ENCODE peak calls at places on chromosomes 16 and 17, in eight cellular contexts. P is IMR-90, L is left ventricle myocardium inferior, F is HL-60, O is fibroblast of lung, W is tibial nerve, S is PC-3, V is WERI-Rb-1. D is an unnamed sample.

GRCh38 chr16:15529673-15530072 is 95.3 kb downstream of the BMERB1 start:
- DNase-seq in V (no peak), W (no peak), F (no peak), O (no peak), L (no peak), S (no peak), P (no peak), D (no peak)

GRCh38 chr17:39099686-39100293 is 51.6 kb downstream of the PLXDC1 start:
- DNase-seq in P (peak), L (peak), O (peak), S (no peak), V (peak), W (peak), F (no peak), D (peak)

GRCh38 chr17:61366715-61367413 is 32.8 kb upstream of the TBX2 start:
- DNase-seq in L (peak), W (no peak), O (no peak), P (no peak), F (no peak), S (no peak), V (peak), D (no peak)

GRCh38 chr16:3150346-3151218 is 15.8 kb downstream of the ZNF213 start:
- DNase-seq in S (peak), P (peak), O (peak), L (peak), F (peak), V (peak), W (peak), D (peak)

GRCh38 chr17:47621293-47622178 is 28.2 kb upstream of the KPNB1 start:
- DNase-seq in P (peak), O (peak), V (no peak), S (peak), L (no peak), F (no peak), W (no peak), D (no peak)

GRCh38 chr17:58335779-58336455 is 7.3 kb upstream of the TSPOAP1 start:
- DNase-seq in L (no peak), F (peak), O (no peak), W (no peak), S (peak), P (no peak), V (no peak), D (no peak)

GRCh38 chr17:78342438-78343098 is 17.3 kb downstream of the SOCS3 start:
- DNase-seq in W (peak), P (peak), F (no peak), L (peak), S (peak), V (no peak), O (peak), D (peak)

GRCh38 chr17:44628234-44629188 is 27.8 kb upstream of the MEIOC start:
- DNase-seq in S (no peak), P (no peak), L (peak), W (peak), V (peak), O (peak), F (no peak), D (peak)

GRCh38 chr16:73173396-73173795 is 125.5 kb upstream of the ZFHX3 start:
- DNase-seq in S (no peak), O (peak), P (no peak), L (peak), W (no peak), V (no peak), F (no peak), D (no peak)

GRCh38 chr17:69447726-69448125 is 33.2 kb downstream of the MAP2K6 start:
- DNase-seq in S (no peak), L (peak), P (no peak), W (no peak), V (no peak), O (peak), F (no peak), D (no peak)

GRCh38 chr16:73093146-73094144 is 45.5 kb upstream of the ZFHX3 start:
- DNase-seq in W (no peak), P (peak), L (no peak), F (no peak), O (peak), S (no peak), V (no peak), D (no peak)

GRCh38 chr17:15657868-15658775 is 26.0 kb downstream of the TRIM16 start:
- DNase-seq in W (no peak), F (no peak), O (no peak), P (no peak), V (no peak), S (peak), L (no peak), D (no peak)

GRCh38 chr17:34154916-34155730 is 100.0 kb upstream of the CCL2 start:
- DNase-seq in O (no peak), W (no peak), V (peak), L (no peak), S (no peak), P (no peak), F (no peak), D (no peak)

GRCh38 chr17:71628306-71628705 is 492.5 kb upstream of the SOX9 start:
- DNase-seq in V (no peak), F (no peak), W (no peak), S (peak), P (no peak), O (no peak), L (no peak), D (no peak)

GRCh38 chr17:13266596-13266995 is 248.8 kb upstream of the ELAC2 start:
- DNase-seq in F (no peak), S (peak), L (no peak), V (no peak), W (no peak), P (peak), O (no peak), D (no peak)

GRCh38 chr17:1460233-1460632 is 4.2 kb upstream of the CRK start:
- DNase-seq in W (no peak), S (peak), V (peak), L (peak), F (no peak), P (no peak), O (no peak), D (peak)

GRCh38 chr17:50372708-50373556 is at the start of the genes EME1 and MRPL27:
- DNase-seq in S (peak), W (peak), O (peak), L (peak), F (peak), V (peak), P (peak), D (peak)

GRCh38 chr17:50371526-50371925 is 1.5 kb downstream of the MRPL27 start:
- DNase-seq in W (no peak), P (no peak), V (no peak), S (no peak), O (no peak), F (no peak), L (no peak), D (no peak)

GRCh38 chr17:50375858-50376538 is 3.0 kb downstream of the EME1 start:
- DNase-seq in L (no peak), O (no peak), F (no peak), V (peak), W (no peak), S (no peak), P (no peak), D (peak)

GRCh38 chr17:50372222-50372621 is 762 bp downstream of the MRPL27 start:
- DNase-seq in F (no peak), W (no peak), O (no peak), S (no peak), L (no peak), V (no peak), P (no peak), D (no peak)

DNA sequence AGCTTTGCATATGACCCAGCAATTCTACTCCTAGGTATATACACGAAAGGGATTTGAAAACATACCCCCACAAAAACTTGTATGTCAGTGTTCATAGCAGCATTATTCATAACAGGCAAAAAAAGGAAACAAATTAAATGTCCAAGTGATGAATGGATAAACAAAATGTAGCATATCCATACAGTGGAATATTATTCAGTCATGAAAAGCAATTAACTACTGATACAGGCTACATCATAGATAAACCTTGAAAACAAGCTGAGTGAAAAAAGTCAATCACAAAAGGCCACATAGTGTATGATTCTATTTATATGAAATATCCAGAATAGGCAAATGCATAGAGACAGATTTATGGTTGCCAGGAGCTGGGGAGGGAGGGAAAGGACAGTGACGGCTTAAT is 676 bp downstream of the EME1 start:
- DNase-seq in V (no peak), S (no peak), F (no peak), P (no peak), O (no peak), W (no peak), L (no peak), D (no peak)
- H3K4me3 ChIP-seq in V (peak), S (peak), F (peak), P (peak), O (peak), W (no peak), L (peak), D (peak)

DNA sequence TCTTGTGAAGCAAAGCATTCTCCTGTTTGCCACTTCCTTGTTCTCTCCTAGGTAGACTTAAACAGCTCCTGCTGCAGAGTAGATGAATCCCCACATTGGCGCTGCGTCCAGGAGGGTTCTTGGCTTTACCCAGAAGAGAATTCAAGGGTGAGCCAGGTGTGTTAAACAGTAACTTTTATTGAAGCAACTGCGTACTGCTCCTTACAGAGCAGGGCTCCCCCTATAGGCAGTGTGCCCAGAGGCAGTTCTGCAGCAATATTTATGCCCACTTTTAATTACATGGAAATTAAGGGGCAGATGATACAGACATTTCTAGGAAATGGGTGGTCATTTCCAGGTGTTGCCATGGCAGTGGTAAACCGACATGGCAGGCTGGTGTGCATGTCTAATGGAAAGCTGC is 987.6 kb upstream of the RBFOX1 start:
- DNase-seq in O (no peak), L (no peak), P (no peak), V (no peak), S (no peak), F (no peak), W (no peak), D (no peak)
- TF ChIP-seq CTCF in O (no peak), L (no peak), P (no peak), V (peak), S (no peak), F (no peak), W (no peak), D (no peak)

GRCh38 chr17:27576429-27577123 is 54.4 kb upstream of the LGALS9 start:
- DNase-seq in O (peak), P (peak), F (no peak), L (no peak), W (no peak), S (no peak), V (no peak), D (no peak)
- H3K27ac ChIP-seq in O (no peak), P (peak), F (no peak), L (peak), W (peak), S (peak), V (peak), D (no peak)

DNA sequence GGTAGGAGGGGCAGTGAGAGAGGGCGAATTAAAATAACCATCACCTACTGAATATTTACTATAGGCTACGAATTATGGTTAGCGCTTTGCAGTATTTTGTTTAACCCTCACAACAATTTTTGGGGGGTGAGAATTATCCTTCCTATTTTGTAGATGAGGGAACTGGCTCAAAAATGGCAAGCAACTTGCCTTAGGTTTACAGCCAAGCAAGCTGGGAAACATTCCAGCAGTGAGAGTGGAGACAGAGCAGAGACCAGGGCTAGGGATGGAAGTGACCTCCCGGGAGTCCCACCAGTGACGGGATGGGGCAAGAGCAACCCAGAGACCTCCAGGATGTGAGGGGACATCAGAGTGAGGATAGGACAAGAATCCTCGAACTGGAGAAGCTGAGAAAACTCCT is 352 bp upstream of the VMO1 start:
- DNase-seq in W (no peak), F (no peak), V (no peak), P (no peak), O (no peak), S (no peak), L (no peak), D (no peak)
- H3K4me3 ChIP-seq in W (no peak), F (no peak), V (no peak), P (no peak), O (no peak), S (peak), L (peak), D (no peak)

DNA sequence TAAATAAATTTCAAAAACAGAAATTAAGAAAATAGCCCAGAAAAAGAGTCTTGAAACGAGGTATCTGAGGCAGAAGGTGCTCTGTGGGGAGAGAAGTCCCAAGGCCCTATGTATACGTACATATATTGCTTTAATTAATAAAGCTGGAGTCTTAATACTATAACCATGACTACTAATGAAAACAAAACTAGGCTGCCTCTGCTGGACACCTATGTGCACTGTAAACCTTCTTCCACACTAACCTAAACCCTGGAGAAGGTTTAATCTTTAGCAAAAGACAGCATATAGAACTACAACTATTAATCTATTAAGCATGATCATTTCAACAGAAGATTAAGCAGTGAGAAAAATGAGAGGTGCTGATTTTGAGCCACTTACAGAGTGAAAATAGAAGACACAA is 153.9 kb upstream of the C17orf78 start:
- DNase-seq in F (no peak), P (no peak), W (no peak), L (no peak), S (no peak), V (no peak), O (no peak), D (no peak)
- TF ChIP-seq CTCF in F (no peak), P (peak), W (no peak), L (no peak), S (no peak), V (no peak), O (no peak), D (no peak)

DNA sequence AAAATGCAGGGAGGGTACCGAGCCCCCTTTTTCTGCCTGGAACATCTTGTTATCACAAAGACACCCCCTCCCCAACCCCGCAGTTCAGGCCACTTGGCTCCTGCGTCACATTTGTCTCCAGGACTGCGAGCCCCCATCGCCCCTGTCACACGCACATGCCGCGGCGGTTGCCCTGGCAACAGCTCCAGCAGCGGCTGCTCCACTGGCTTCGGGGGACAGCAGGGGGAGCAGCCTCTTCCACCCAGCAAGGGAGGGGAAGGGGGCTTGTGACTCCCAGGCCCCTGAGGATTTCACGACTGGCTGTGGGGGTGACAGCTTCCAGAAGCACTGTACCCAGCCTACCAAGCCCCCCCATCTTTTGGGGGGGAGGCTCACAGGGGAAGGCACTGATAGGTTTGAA is 2.6 kb downstream of the BAIAP3 start:
- DNase-seq in L (no peak), W (no peak), V (no peak), F (no peak), P (no peak), S (no peak), O (no peak), D (no peak)
- H3K27ac ChIP-seq in L (no peak), W (no peak), V (no peak), F (no peak), P (no peak), S (no peak), O (no peak), D (no peak)

DNA sequence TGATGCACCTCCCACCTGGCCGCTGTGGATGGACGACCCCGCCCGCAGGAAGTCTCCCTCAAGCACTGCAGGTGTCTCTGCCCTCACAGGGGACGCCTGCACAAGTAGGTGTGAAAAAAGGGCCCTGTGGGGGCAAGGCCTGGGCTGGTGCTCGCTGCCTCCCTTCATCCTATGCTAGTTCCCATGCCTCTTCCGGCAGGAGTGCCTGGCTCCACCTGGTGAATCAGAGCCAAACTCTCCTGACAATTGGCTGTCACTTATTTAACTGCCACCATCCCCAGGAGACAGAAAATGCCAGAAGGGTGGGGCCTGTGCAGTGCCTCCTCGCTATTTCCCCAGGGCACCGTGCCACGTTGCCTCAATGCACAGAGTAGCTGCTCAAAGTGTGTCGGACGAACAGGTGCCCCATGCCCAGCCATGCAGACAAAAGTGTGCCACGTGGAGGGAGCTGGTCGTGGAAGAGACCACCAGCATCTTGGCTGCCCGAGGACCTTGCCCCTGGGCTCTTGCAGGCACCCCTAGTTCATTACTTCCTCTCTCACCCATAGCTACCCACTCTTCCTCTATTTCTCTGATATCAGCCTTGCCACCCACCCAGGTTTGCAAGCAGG is 170.7 kb downstream of the SEC14L1 start:
- DNase-seq in S (no peak), O (no peak), F (no peak), V (no peak), W (no peak), L (no peak), P (no peak), D (peak)
- H3K4me3 ChIP-seq in S (no peak), O (no peak), F (no peak), V (no peak), W (no peak), L (no peak), P (no peak), D (no peak)

D was measured in colonic mucosa.